ENCODE peak calls at places on chromosomes 2 and 18, in ten cellular contexts. K, R, N, P, Z, Q, M, H, L and O are unnamed samples.

GRCh38 chr18:11245889-11246288 is 96.5 kb upstream of the PIEZO2 start:
- DNase-seq in K (no peak), R (no peak), N (no peak), P (no peak), Z (no peak), Q (no peak), M (no peak), H (no peak), L (no peak), O (no peak)

GRCh38 chr2:168712053-168712452 is 90.4 kb upstream of the NOSTRIN start:
- DNase-seq in K (no peak), R (no peak), N (no peak), P (no peak), Z (peak), Q (no peak), M (no peak), H (peak), L (peak), O (peak)

GRCh38 chr2:84435331-84436081 is 23.6 kb downstream of the SUCLG1 start:
- DNase-seq in K (no peak), R (no peak), N (no peak), P (no peak), Z (no peak), Q (no peak), M (no peak), H (no peak), L (no peak), O (no peak)

GRCh38 chr2:163407296-163407695 is 328.5 kb downstream of the FIGN start:
- DNase-seq in K (no peak), R (no peak), N (peak), P (no peak), Z (no peak), Q (no peak), M (no peak), H (no peak), L (no peak), O (no peak)

GRCh38 chr18:47526147-47526546 is 274.7 kb upstream of the SKOR2 start:
- DNase-seq in K (no peak), R (no peak), N (no peak), P (no peak), Z (no peak), Q (no peak), M (no peak), H (no peak), L (no peak), O (no peak)

GRCh38 chr18:48428494-48429177 is 19.5 kb upstream of the ZBTB7C start:
- DNase-seq in K (no peak), R (no peak), N (no peak), P (no peak), Z (no peak), Q (no peak), M (peak), H (no peak), L (no peak), O (peak)

GRCh38 chr18:2402084-2402483 is 169.2 kb downstream of the METTL4 start:
- DNase-seq in K (no peak), R (no peak), N (no peak), P (no peak), Z (no peak), Q (no peak), M (no peak), H (no peak), L (no peak), O (no peak)

GRCh38 chr2:53403836-53404413 is 363.7 kb upstream of the CHAC2 start:
- DNase-seq in K (no peak), R (no peak), N (no peak), P (no peak), Z (no peak), Q (no peak), M (no peak), H (no peak), L (no peak), O (no peak)

GRCh38 chr2:27019459-27020336 is 13.1 kb upstream of the TMEM214 start:
- DNase-seq in K (no peak), R (no peak), N (no peak), P (no peak), Z (no peak), Q (no peak), M (no peak), H (no peak), L (no peak), O (no peak)

GRCh38 chr18:47458483-47458882 is 207.0 kb upstream of the SKOR2 start:
- DNase-seq in K (no peak), R (no peak), N (no peak), P (no peak), Z (no peak), Q (no peak), M (no peak), H (no peak), L (no peak), O (no peak)

GRCh38 chr18:13235326-13235937 is 16.9 kb downstream of the LDLRAD4 start:
- DNase-seq in K (no peak), R (no peak), N (no peak), P (no peak), Z (no peak), Q (no peak), M (no peak), H (no peak), L (no peak), O (no peak)

GRCh38 chr2:180411631-180412030 is 404.5 kb upstream of the CWC22 start:
- DNase-seq in K (no peak), R (no peak), N (peak), P (no peak), Z (no peak), Q (no peak), M (no peak), H (no peak), L (no peak), O (no peak)

GRCh38 chr2:25586726-25587144 is 86.6 kb downstream of the DTNB start:
- DNase-seq in K (no peak), R (no peak), N (no peak), P (no peak), Z (no peak), Q (no peak), M (peak), H (no peak), L (no peak), O (no peak)

GRCh38 chr2:101741775-101742520 is 44.4 kb downstream of the MAP4K4 start:
- DNase-seq in K (no peak), R (no peak), N (no peak), P (no peak), Z (no peak), Q (no peak), M (no peak), H (peak), L (no peak), O (no peak)

GRCh38 chr2:234493117-234493516 is 3.8 kb downstream of the ARL4C start:
- DNase-seq in K (no peak), R (no peak), N (no peak), P (no peak), Z (no peak), Q (no peak), M (no peak), H (no peak), L (no peak), O (no peak)

GRCh38 chr2:181294979-181295378 is 162.2 kb upstream of the ITGA4 start:
- DNase-seq in K (no peak), R (no peak), N (no peak), P (no peak), Z (no peak), Q (no peak), M (no peak), H (no peak), L (no peak), O (no peak)

GRCh38 chr18:56789004-56789888 is 138.1 kb downstream of the WDR7 start:
- DNase-seq in K (no peak), R (peak), N (peak), P (no peak), Z (peak), Q (peak), M (no peak), H (peak), L (no peak), O (peak)

GRCh38 chr2:2260691-2261268 is 70.3 kb downstream of the MYT1L start:
- DNase-seq in K (no peak), R (no peak), N (no peak), P (no peak), Z (no peak), Q (no peak), M (peak), H (peak), L (no peak), O (no peak)

GRCh38 chr18:55419939-55420664 is 167.9 kb downstream of the TCF4 start:
- DNase-seq in K (no peak), R (no peak), N (no peak), P (no peak), Z (no peak), Q (no peak), M (no peak), H (no peak), L (no peak), O (no peak)

GRCh38 chr2:95326433-95327140 is 29.4 kb downstream of the KCNIP3 start:
- DNase-seq in K (no peak), R (no peak), N (no peak), P (no peak), Z (no peak), Q (no peak), M (no peak), H (no peak), L (no peak), O (no peak)

GRCh38 chr18:10518595-10519273 is 7.1 kb upstream of the NAPG start:
- DNase-seq in K (no peak), R (no peak), N (no peak), P (no peak), Z (no peak), Q (peak), M (no peak), H (peak), L (no peak), O (peak)

GRCh38 chr2:54871457-54872103 is 148.1 kb downstream of the EML6 start:
- DNase-seq in K (no peak), R (no peak), N (no peak), P (no peak), Z (no peak), Q (no peak), M (peak), H (no peak), L (no peak), O (peak)

GRCh38 chr2:70381235-70381634 is 79.4 kb upstream of the FAM136A start:
- DNase-seq in K (no peak), R (no peak), N (no peak), P (no peak), Z (no peak), Q (no peak), M (no peak), H (no peak), L (no peak), O (no peak)

GRCh38 chr18:55290898-55291297 is 297.1 kb downstream of the TCF4 start:
- DNase-seq in K (no peak), R (no peak), N (no peak), P (no peak), Z (no peak), Q (no peak), M (no peak), H (no peak), L (no peak), O (no peak)

GRCh38 chr2:84084856-84085255 is 374.2 kb downstream of the SUCLG1 start:
- DNase-seq in K (no peak), R (no peak), N (no peak), P (no peak), Z (no peak), Q (no peak), M (no peak), H (no peak), L (no peak), O (no peak)

GRCh38 chr2:20781656-20782265 is 41.1 kb downstream of the LDAH start:
- DNase-seq in K (peak), R (no peak), N (no peak), P (no peak), Z (peak), Q (no peak), M (no peak), H (peak), L (peak), O (no peak)

GRCh38 chr2:190216829-190217228 is 102.8 kb downstream of the HIBCH start:
- DNase-seq in K (peak), R (no peak), N (no peak), P (peak), Z (peak), Q (peak), M (peak), H (peak), L (no peak), O (peak)

GRCh38 chr2:238713234-238713832 is 134.6 kb upstream of the TWIST2 start:
- DNase-seq in K (no peak), R (no peak), N (no peak), P (no peak), Z (no peak), Q (no peak), M (no peak), H (no peak), L (no peak), O (no peak)

GRCh38 chr2:216696751-216697560 is 1.6 kb upstream of the IGFBP5 start:
- DNase-seq in K (no peak), R (no peak), N (no peak), P (no peak), Z (peak), Q (no peak), M (no peak), H (no peak), L (no peak), O (peak)

GRCh38 chr2:58633576-58634365 is 392.6 kb upstream of the FANCL start:
- DNase-seq in K (no peak), R (no peak), N (no peak), P (no peak), Z (no peak), Q (no peak), M (no peak), H (no peak), L (no peak), O (no peak)

GRCh38 chr2:54671875-54672586 is 51.4 kb upstream of the EML6 start:
- DNase-seq in K (no peak), R (no peak), N (peak), P (no peak), Z (no peak), Q (no peak), M (no peak), H (no peak), L (no peak), O (no peak)

GRCh38 chr18:24488824-24489493 is 28.5 kb downstream of the HRH4 start:
- DNase-seq in K (peak), R (peak), N (peak), P (no peak), Z (peak), Q (no peak), M (no peak), H (peak), L (peak), O (peak)

GRCh38 chr2:156649596-156649995 is 213.4 kb downstream of the GPD2 start:
- DNase-seq in K (no peak), R (no peak), N (no peak), P (no peak), Z (no peak), Q (peak), M (no peak), H (no peak), L (no peak), O (no peak)